ENCODE peak calls at places on chromosomes 4 and X, in seven cellular contexts. A is sigmoid colon, Q is kidney epithelial cell, T is tibial nerve, J is right lobe of liver, R is HCT116, S is Peyer's patch. X is an unnamed sample.

GRCh38 chr4:28557755-28558154 is 1697.1 kb downstream of the STIM2 start:
- DNase-seq in A (no peak), Q (no peak), T (no peak), J (no peak), R (no peak), S (no peak), X (no peak)

GRCh38 chr4:45147866-45148265 is 421.5 kb upstream of the GNPDA2 start:
- DNase-seq in A (no peak), Q (no peak), T (no peak), J (no peak), R (no peak), S (no peak), X (no peak)

GRCh38 chr4:55359397-55359916 is 13.4 kb downstream of the SRD5A3 start:
- DNase-seq in A (peak), Q (no peak), T (no peak), J (no peak), R (no peak), S (no peak), X (no peak)

GRCh38 chr4:175435437-175435836 is 376.6 kb downstream of the GPM6A start:
- DNase-seq in A (no peak), Q (no peak), T (no peak), J (no peak), R (no peak), S (no peak), X (peak)

GRCh38 chrX:130100180-130100579 is 10.1 kb downstream of the ELF4 start:
- DNase-seq in A (peak), Q (no peak), T (peak), J (no peak), R (no peak), S (peak), X (peak)

GRCh38 chrX:13376857-13377441 is 57.1 kb upstream of the ATXN3L start:
- DNase-seq in A (no peak), Q (no peak), T (no peak), J (no peak), R (no peak), S (no peak), X (no peak)

GRCh38 chr4:72568959-72569718 is at the start of gene ADAMTS3:
- DNase-seq in A (peak), Q (peak), T (no peak), J (peak), R (no peak), S (peak), X (peak)

GRCh38 chrX:41779941-41780340 is 56.0 kb downstream of the GPR82 start:
- DNase-seq in A (no peak), Q (no peak), T (no peak), J (no peak), R (no peak), S (no peak), X (no peak)

GRCh38 chr4:151347490-151347889 is 22.1 kb upstream of the SH3D19 start:
- DNase-seq in A (no peak), Q (no peak), T (no peak), J (no peak), R (no peak), S (no peak), X (no peak)

GRCh38 chr4:89158884-89159503 is 47.7 kb downstream of the TIGD2 start:
- DNase-seq in A (no peak), Q (no peak), T (no peak), J (no peak), R (peak), S (no peak), X (no peak)

GRCh38 chrX:41923925-41924693 is 755 bp upstream of the CASK start:
- DNase-seq in A (no peak), Q (no peak), T (no peak), J (peak), R (peak), S (peak), X (no peak)

GRCh38 chr4:109810580-109811387 is 4.8 kb upstream of the GAR1 start:
- DNase-seq in A (no peak), Q (no peak), T (no peak), J (no peak), R (no peak), S (no peak), X (no peak)

GRCh38 chr4:84691170-84691691 is 108.3 kb downstream of the CDS1 start:
- DNase-seq in A (no peak), Q (peak), T (no peak), J (no peak), R (peak), S (no peak), X (no peak)

GRCh38 chr4:25814323-25814722 is 48.5 kb downstream of the SEL1L3 start:
- DNase-seq in A (no peak), Q (no peak), T (peak), J (no peak), R (no peak), S (peak), X (peak)

DNA sequence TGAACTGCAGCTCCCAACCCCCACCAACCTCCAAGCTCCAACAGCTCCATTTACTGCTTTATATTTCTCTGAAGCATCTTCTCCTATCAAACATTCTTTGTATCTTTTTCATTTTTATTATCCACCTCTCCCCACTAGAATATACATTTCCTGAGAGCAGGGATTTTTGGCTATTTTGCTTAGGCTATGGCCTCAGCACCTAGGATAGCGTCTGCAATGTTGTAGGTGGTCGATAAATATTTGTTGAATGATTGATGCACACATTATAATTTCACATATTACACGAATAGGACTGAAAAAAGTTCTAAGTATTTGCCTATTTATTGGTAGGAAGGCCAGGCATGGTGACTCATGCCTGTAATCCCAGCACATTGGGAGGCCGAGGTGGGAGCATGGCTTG is 658.7 kb upstream of the DIPK2B start:
- DNase-seq in A (no peak), Q (no peak), T (no peak), J (no peak), R (no peak), S (no peak), X (no peak)
- H3K4me3 ChIP-seq in A (no peak), Q (no peak), T (no peak), J (no peak), R (no peak), S (no peak), X (no peak)

GRCh38 chrX:19874391-19875050 is 12.9 kb downstream of the SH3KBP1 start:
- DNase-seq in A (no peak), Q (no peak), T (no peak), J (no peak), R (no peak), S (no peak), X (no peak)
- H3K4me3 ChIP-seq in A (no peak), Q (no peak), T (no peak), J (no peak), R (no peak), S (no peak), X (no peak)

GRCh38 chr4:169313732-169314131 is 43.0 kb upstream of the SH3RF1 start:
- DNase-seq in A (no peak), Q (no peak), T (no peak), J (no peak), R (no peak), S (no peak), X (no peak)

GRCh38 chr4:169311643-169312365 is 41.0 kb upstream of the SH3RF1 start:
- DNase-seq in A (no peak), Q (peak), T (no peak), J (no peak), R (peak), S (no peak), X (no peak)

GRCh38 chr4:169312690-169313422 is 42.1 kb upstream of the SH3RF1 start:
- DNase-seq in A (no peak), Q (no peak), T (no peak), J (no peak), R (no peak), S (no peak), X (no peak)

GRCh38 chr4:169315530-169316306 is 45.0 kb upstream of the SH3RF1 start:
- DNase-seq in A (no peak), Q (no peak), T (no peak), J (no peak), R (no peak), S (no peak), X (no peak)

DNA sequence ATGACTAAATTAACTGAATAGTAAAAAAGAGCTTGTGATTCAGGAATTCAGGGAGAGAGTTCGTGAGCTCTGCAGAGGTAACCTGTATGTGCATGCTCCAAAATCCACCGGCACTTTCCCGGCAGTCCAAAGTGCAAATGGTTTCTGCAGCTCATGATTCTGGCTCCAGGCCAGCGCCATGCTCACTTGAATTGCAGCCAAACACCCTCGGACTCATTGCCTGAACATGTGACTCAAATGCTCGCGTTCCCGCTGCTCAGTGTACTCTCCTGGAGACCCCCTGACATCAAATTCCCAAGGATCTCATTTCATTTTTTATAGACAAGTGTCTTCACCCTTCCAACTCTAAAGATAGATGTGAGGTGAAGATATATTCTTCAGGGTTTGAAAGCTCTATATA is 44.1 kb upstream of the SH3RF1 start:
- DNase-seq in A (peak), Q (peak), T (peak), J (peak), R (peak), S (peak), X (peak)
- H3K4me3 ChIP-seq in A (no peak), Q (no peak), T (no peak), J (no peak), R (no peak), S (no peak), X (peak)

DNA sequence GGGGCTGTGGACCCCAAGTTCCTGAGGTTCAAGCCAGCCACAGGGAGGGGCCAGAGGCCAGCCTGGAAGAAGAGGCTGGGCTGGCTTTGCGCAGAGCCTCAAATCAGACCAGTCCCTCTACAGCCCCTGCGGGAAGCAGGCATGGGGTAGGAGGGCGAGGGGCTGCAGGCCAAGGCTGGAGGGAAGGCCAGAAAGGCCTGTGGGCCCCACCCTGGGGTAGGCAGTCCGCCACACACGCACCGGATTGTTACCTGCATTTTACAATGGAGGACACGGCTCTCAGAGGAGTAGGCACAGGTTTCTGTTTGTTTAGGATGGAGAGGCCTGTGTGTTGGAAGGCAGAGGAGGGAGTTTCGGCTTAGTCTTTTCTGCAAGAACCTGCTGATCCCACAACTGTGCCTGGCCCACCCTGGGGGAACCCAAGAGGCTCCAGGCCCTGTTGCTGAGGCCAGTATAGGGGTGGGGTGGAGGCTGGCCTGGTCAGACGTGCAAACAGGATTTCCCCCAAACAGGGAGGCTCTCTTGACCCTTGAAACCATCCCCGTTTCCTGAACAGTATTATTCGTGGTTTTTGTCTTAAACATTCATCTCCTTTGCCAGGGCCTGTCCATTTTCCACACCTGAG is 659 bp upstream of the SLC49A3 start:
- DNase-seq in A (no peak), Q (no peak), T (no peak), J (peak), R (no peak), S (no peak), X (no peak)
- H3K4me3 ChIP-seq in A (peak), Q (no peak), T (no peak), J (peak), R (peak), S (peak), X (peak)

DNA sequence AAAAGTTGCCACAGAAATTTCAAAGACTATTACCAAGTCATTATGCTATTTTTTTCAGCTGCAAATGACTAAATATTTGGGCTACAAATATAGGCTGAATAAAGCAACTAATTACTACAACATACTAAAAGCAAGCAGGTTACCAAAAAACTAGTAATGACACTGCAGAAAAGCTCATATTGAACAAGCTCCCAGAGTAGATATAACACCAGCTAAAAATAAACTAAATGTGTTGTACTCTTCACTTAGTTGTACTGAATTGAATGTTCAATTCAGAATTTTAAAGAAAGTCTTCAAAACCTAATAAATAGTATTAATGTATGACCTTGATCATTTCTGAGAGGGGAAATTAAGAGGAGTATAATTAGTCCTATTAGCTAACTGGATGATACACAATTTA is 12.0 kb downstream of the ATP8A1 start:
- DNase-seq in A (no peak), Q (no peak), T (no peak), J (no peak), R (no peak), S (no peak), X (no peak)
- H3K4me3 ChIP-seq in A (no peak), Q (no peak), T (no peak), J (no peak), R (no peak), S (no peak), X (no peak)

GRCh38 chrX:153763298-153763932 is 634 bp upstream of the PLXNB3 start:
- DNase-seq in A (peak), Q (no peak), T (no peak), J (peak), R (no peak), S (no peak), X (peak)

GRCh38 chrX:153766098-153766817 is 2.2 kb downstream of the PLXNB3 start:
- DNase-seq in A (peak), Q (peak), T (no peak), J (peak), R (no peak), S (no peak), X (peak)

GRCh38 chrX:153763989-153764755 is at the start of gene PLXNB3:
- DNase-seq in A (peak), Q (peak), T (peak), J (peak), R (peak), S (peak), X (peak)

GRCh38 chrX:153765138-153766079 is 1.4 kb downstream of the PLXNB3 start:
- DNase-seq in A (peak), Q (no peak), T (no peak), J (peak), R (no peak), S (no peak), X (peak)

GRCh38 chrX:153764786-153765137 is 713 bp downstream of the PLXNB3 start:
- DNase-seq in A (peak), Q (no peak), T (no peak), J (peak), R (no peak), S (no peak), X (peak)
- H3K4me3 ChIP-seq in A (peak), Q (no peak), T (no peak), J (no peak), R (no peak), S (no peak), X (no peak)

GRCh38 chrX:281166-281999 is at the start of gene PLCXD1:
- DNase-seq in A (peak), Q (no peak), T (no peak), J (peak), R (no peak), S (no peak), X (no peak)
- H3K4me3 ChIP-seq in A (peak), Q (peak), T (no peak), J (no peak), R (peak), S (peak), X (peak)

DNA sequence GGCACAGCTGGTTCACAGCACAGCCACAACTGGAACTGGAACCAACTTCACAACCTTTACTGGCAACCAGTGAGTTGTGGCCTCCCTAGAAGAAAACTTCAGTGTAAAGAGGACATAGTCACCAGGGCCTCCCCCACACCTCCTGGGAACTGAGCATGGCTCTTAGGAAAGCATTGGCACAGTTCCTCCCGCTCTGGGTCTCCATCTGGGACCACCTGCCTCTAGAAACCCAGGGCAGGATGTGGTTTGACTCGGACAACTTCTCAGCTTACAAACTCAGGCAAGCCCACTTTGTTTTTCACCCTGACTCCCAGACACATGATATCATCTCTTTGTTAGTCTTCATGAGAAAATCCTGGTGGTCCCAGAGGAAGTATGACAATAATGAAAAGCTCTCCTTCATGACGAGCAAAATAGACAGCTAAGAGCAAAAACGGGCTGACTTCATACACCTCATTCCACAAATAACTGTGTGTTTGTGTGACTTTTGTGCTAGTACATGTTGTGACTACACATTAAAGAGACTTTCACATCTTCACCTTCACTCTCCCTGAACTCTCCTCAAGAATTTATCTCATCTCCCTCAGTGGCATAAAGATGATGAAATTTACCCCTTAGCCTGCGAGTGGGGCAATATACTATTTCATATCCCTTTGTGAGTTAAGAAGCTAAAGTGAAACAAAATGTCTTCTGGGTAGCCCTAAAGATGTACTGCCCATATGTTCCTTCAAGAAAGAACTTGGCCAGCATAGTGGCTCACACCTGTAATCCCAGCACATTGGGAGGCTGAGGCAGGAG is 75.4 kb downstream of the SH3KBP1 start:
- DNase-seq in A (no peak), Q (peak), T (no peak), J (no peak), R (no peak), S (no peak), X (no peak)
- H3K4me3 ChIP-seq in A (no peak), Q (no peak), T (no peak), J (no peak), R (no peak), S (no peak), X (no peak)

DNA sequence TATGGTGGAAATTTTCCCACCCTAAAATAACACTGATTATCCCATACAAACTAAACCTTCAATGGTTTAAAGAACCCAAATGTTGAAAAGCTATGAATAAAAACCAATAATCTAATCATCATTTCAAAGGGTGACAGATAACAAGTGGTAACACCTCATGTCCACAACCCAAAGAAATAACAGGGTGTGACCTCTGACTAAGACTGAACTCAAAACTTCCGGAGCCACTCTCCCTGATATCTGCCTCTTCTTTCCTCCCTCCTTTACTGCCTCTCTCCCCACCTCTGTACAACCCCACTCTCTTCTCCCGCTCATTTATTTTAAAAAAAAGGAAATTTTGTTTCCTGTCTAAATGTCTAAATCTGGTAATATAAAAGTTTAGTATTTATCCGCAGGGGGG is 11.5 kb downstream of the FBXW7 start:
- DNase-seq in A (no peak), Q (no peak), T (no peak), J (no peak), R (no peak), S (no peak), X (no peak)
- H3K4me3 ChIP-seq in A (no peak), Q (no peak), T (no peak), J (no peak), R (no peak), S (no peak), X (no peak)

GRCh38 chrX:110341189-110342035 is 17.2 kb upstream of the RTL9 start:
- DNase-seq in A (no peak), Q (peak), T (no peak), J (no peak), R (peak), S (no peak), X (no peak)
- H3K4me3 ChIP-seq in A (no peak), Q (no peak), T (no peak), J (no peak), R (no peak), S (no peak), X (no peak)

X was measured in right cardiac atrium.